ENCODE peak calls at places on chromosomes 5 and 9, in eight cellular contexts. F is left lung; B is activated T-cell treated with anti-CD3 and anti-CD28 coated beads, Interleukin-2, amount 50 U/mL, for 72 hours; W is right cardiac atrium; C is SK-N-SH treated with all-trans-retinoic acid at 6 μM for 48 hours; E is effector memory CD8-positive, alpha-beta T cell; T is omental fat pad; X is aorta. S is an unnamed sample.

GRCh38 chr5:126805108-126805507 is 28.2 kb downstream of the LMNB1 start:
- ATAC-seq in F (no peak), B (peak; percentile 40), W (no peak), C (peak; percentile 55), E (no peak), T (peak; percentile 62), X (no peak), S (peak; percentile 79)

GRCh38 chr9:93818795-93819472 is 136.2 kb downstream of the BARX1 start:
- ATAC-seq in F (no peak), B (no peak), W (no peak), C (no peak), E (no peak), T (peak; percentile 44), X (no peak), S (no peak)

GRCh38 chr9:137763271-137763955 is 114.2 kb upstream of the CACNA1B start:
- ATAC-seq in F (no peak), B (no peak), W (peak; percentile 6), C (no peak), E (no peak), T (no peak), X (no peak), S (no peak)

GRCh38 chr5:88813244-88813643 is 69.7 kb downstream of the MEF2C start:
- ATAC-seq in F (peak; percentile 73), B (no peak), W (peak; percentile 72), C (no peak), E (no peak), T (no peak), X (no peak), S (no peak)

GRCh38 chr5:136032564-136032963 is 3.8 kb downstream of the TGFBI start:
- ATAC-seq in F (no peak), B (no peak), W (no peak), C (no peak), E (no peak), T (no peak), X (no peak), S (no peak)

GRCh38 chr5:178445534-178445933 is 144.7 kb downstream of the COL23A1 start:
- ATAC-seq in F (no peak), B (no peak), W (no peak), C (no peak), E (no peak), T (no peak), X (no peak), S (no peak)

GRCh38 chr9:33153001-33153400 is 14.1 kb downstream of the B4GALT1 start:
- ATAC-seq in F (no peak), B (no peak), W (no peak), C (no peak), E (no peak), T (no peak), X (no peak), S (no peak)

GRCh38 chr5:142908659-142909058 is 138.5 kb downstream of the ARHGAP26 start:
- ATAC-seq in F (no peak), B (no peak), W (no peak), C (no peak), E (no peak), T (no peak), X (no peak), S (no peak)

GRCh38 chr9:87868635-87869034 is 14.0 kb upstream of the SPATA31E1 start:
- ATAC-seq in F (no peak), B (no peak), W (no peak), C (no peak), E (no peak), T (no peak), X (no peak), S (no peak)

GRCh38 chr9:33153666-33154065 is 13.5 kb downstream of the B4GALT1 start:
- ATAC-seq in F (no peak), B (no peak), W (no peak), C (no peak), E (no peak), T (no peak), X (no peak), S (no peak)

GRCh38 chr9:129598089-129598596 is 22.8 kb downstream of the C9orf50 start:
- ATAC-seq in F (no peak), B (peak; percentile 14), W (no peak), C (no peak), E (peak; percentile 16), T (no peak), X (no peak), S (no peak)

GRCh38 chr9:130348881-130349280 is 83.3 kb downstream of the HMCN2 start:
- ATAC-seq in F (no peak), B (no peak), W (no peak), C (no peak), E (no peak), T (no peak), X (no peak), S (no peak)

S was measured in activated T-helper 17 cell treated with anti-CD3 and anti-CD28 coated beads, Interleukin-2, amount 50 U/mL, for 72 hours.